ENCODE peak calls at places on chromosome 1, in six cellular contexts. M is lower leg skin; X is GM06990; Y is effector CD8-positive, alpha-beta T cell; P is activated CD8-positive, alpha-beta memory T cell treated with anti-CD3 and anti-CD28 coated beads for 1 hour; V is NCI-H1694 treated with DMSO at 0.1 percent for 48 hours. E is an unnamed sample.

GRCh38 chr1:97621955-97622354 is 298.9 kb downstream of the DPYD start:
- DNase-seq in M (no peak), X (no peak), Y (no peak), P (no peak), V (no peak), E (no peak)

GRCh38 chr1:172708452-172708851 is 49.5 kb downstream of the FASLG start:
- DNase-seq in M (no peak), X (no peak), Y (no peak), P (no peak), V (no peak), E (no peak)

GRCh38 chr1:59178803-59179202 is 118.1 kb upstream of the FGGY start:
- DNase-seq in M (no peak), X (no peak), Y (no peak), P (no peak), V (no peak), E (no peak)

GRCh38 chr1:1630965-1631792 is 794 bp upstream of the MMP23B start:
- DNase-seq in M (no peak), X (peak; percentile 15), Y (peak; percentile 29), P (peak; percentile 27), V (no peak), E (no peak)

GRCh38 chr1:230913496-230913895 is 45.2 kb upstream of the C1orf198 start:
- DNase-seq in M (no peak), X (no peak), Y (no peak), P (no peak), V (no peak), E (no peak)

GRCh38 chr1:110455151-110455550 is 4.2 kb downstream of the PROK1 start:
- DNase-seq in M (no peak), X (no peak), Y (no peak), P (no peak), V (no peak), E (no peak)

GRCh38 chr1:231862611-231863010 is 236.0 kb downstream of the DISC1 start:
- DNase-seq in M (no peak), X (no peak), Y (no peak), P (no peak), V (no peak), E (no peak)

GRCh38 chr1:27527857-27528700 is 38.1 kb upstream of the WASF2 start:
- DNase-seq in M (peak; percentile 71), X (peak; percentile 68), Y (peak; percentile 34), P (peak; percentile 29), V (no peak), E (no peak)